ENCODE peak calls at places on chromosomes 2 and 18, in eight cellular contexts. M is heart right ventricle, H is spleen, R is BE2C, C is thyroid gland, L is IMR-90, S is HepG2, I is stomach. O is an unnamed sample.

GRCh38 chr2:235055891-235056516 is 104.2 kb downstream of the SH3BP4 start:
- DNase-seq in M (no peak), H (no peak), R (peak; percentile 43), C (peak; percentile 36), L (no peak), S (peak; percentile 78), I (peak; percentile 46), O (peak; percentile 69)

GRCh38 chr18:9537638-9538037 is 62.3 kb downstream of the RALBP1 start:
- DNase-seq in M (no peak), H (no peak), R (no peak), C (no peak), L (no peak), S (no peak), I (no peak), O (no peak)

GRCh38 chr2:60260646-60261296 is 292.7 kb downstream of the BCL11A start:
- DNase-seq in M (no peak), H (no peak), R (no peak), C (peak; percentile 87), L (no peak), S (no peak), I (peak; percentile 45), O (no peak)

GRCh38 chr2:81481242-81481993 is 1176.9 kb upstream of the LRRTM1 start:
- DNase-seq in M (no peak), H (peak; percentile 63), R (no peak), C (no peak), L (no peak), S (no peak), I (no peak), O (peak; percentile 58)

GRCh38 chr2:157307021-157307420 is 18.6 kb downstream of the ERMN start:
- DNase-seq in M (no peak), H (no peak), R (no peak), C (no peak), L (peak; percentile 9), S (no peak), I (no peak), O (no peak)

GRCh38 chr2:30152385-30152784 is 5.6 kb downstream of the YPEL5 start:
- DNase-seq in M (no peak), H (no peak), R (no peak), C (no peak), L (no peak), S (no peak), I (no peak), O (no peak)

GRCh38 chr18:74234326-74235171 is 57.2 kb downstream of the CYB5A start:
- DNase-seq in M (no peak), H (no peak), R (no peak), C (no peak), L (peak; percentile 69), S (peak; percentile 98), I (peak; percentile 44), O (peak; percentile 44)

GRCh38 chr2:240412975-240413812 is 22.3 kb upstream of the GPC1 start:
- DNase-seq in M (no peak), H (no peak), R (no peak), C (no peak), L (no peak), S (no peak), I (peak; percentile 16), O (no peak)

GRCh38 chr2:1976725-1977416 is 232.6 kb upstream of the PXDN start:
- DNase-seq in M (peak; percentile 24), H (no peak), R (no peak), C (no peak), L (no peak), S (no peak), I (no peak), O (no peak)

GRCh38 chr2:69375494-69376353 is 11.3 kb downstream of the GFPT1 start:
- DNase-seq in M (no peak), H (no peak), R (no peak), C (no peak), L (peak; percentile 27), S (no peak), I (no peak), O (no peak)

GRCh38 chr18:366466-367053 is 98.7 kb upstream of the THOC1 start:
- DNase-seq in M (no peak), H (no peak), R (no peak), C (no peak), L (no peak), S (no peak), I (no peak), O (no peak)

GRCh38 chr2:145006957-145007672 is 487.2 kb upstream of the ZEB2 start:
- DNase-seq in M (peak; percentile 66), H (no peak), R (no peak), C (peak; percentile 18), L (peak; percentile 98), S (no peak), I (no peak), O (no peak)

GRCh38 chr2:163610817-163611556 is 124.8 kb downstream of the FIGN start:
- DNase-seq in M (no peak), H (no peak), R (peak; percentile 4), C (no peak), L (no peak), S (peak; percentile 10), I (no peak), O (peak; percentile 31)

GRCh38 chr18:51998711-51999110 is 341.3 kb upstream of the DCC start:
- DNase-seq in M (no peak), H (no peak), R (no peak), C (no peak), L (no peak), S (no peak), I (no peak), O (no peak)

GRCh38 chr2:16774091-16774490 is 108.5 kb upstream of the CYRIA start:
- DNase-seq in M (no peak), H (no peak), R (no peak), C (no peak), L (no peak), S (no peak), I (no peak), O (no peak)

GRCh38 chr2:22798389-22798788 is 586.6 kb upstream of the KLHL29 start:
- DNase-seq in M (no peak), H (no peak), R (no peak), C (no peak), L (no peak), S (no peak), I (no peak), O (no peak)

GRCh38 chr2:26126091-26126490 is 46.8 kb upstream of the GAREM2 start:
- DNase-seq in M (no peak), H (no peak), R (no peak), C (no peak), L (no peak), S (no peak), I (no peak), O (no peak)

GRCh38 chr2:85216051-85216431 is 82.8 kb downstream of the TCF7L1 start:
- DNase-seq in M (no peak), H (no peak), R (no peak), C (peak; percentile 51), L (no peak), S (no peak), I (no peak), O (no peak)

GRCh38 chr2:70767699-70768584 is at the start of gene ADD2:
- DNase-seq in M (peak; percentile 19), H (peak; percentile 78), R (peak; percentile 68), C (peak; percentile 26), L (peak; percentile 1), S (no peak), I (no peak), O (peak; percentile 30)

GRCh38 chr18:58662118-58662517 is 9.1 kb upstream of the MALT1 start:
- DNase-seq in M (no peak), H (no peak), R (no peak), C (no peak), L (no peak), S (no peak), I (no peak), O (no peak)

GRCh38 chr18:29596959-29597358 is 1420.0 kb upstream of the CDH2 start:
- DNase-seq in M (no peak), H (no peak), R (no peak), C (no peak), L (no peak), S (no peak), I (no peak), O (no peak)

GRCh38 chr2:53881360-53881759 is 21.6 kb upstream of the GPR75 start:
- DNase-seq in M (no peak), H (no peak), R (no peak), C (no peak), L (no peak), S (no peak), I (no peak), O (no peak)

GRCh38 chr2:53877556-53877955 is 17.8 kb upstream of the GPR75 start:
- DNase-seq in M (no peak), H (no peak), R (no peak), C (no peak), L (peak; percentile 62), S (no peak), I (no peak), O (no peak)

GRCh38 chr2:53880756-53881155 is 21.0 kb upstream of the GPR75 start:
- DNase-seq in M (no peak), H (no peak), R (no peak), C (no peak), L (peak; percentile 79), S (no peak), I (no peak), O (no peak)

GRCh38 chr2:53874401-53874950 is 14.7 kb upstream of the GPR75 start:
- DNase-seq in M (no peak), H (no peak), R (no peak), C (no peak), L (no peak), S (no peak), I (no peak), O (no peak)

GRCh38 chr2:53877112-53877511 is 17.3 kb upstream of the GPR75 start:
- DNase-seq in M (no peak), H (no peak), R (no peak), C (no peak), L (no peak), S (no peak), I (no peak), O (no peak)
- H3K9me3 ChIP-seq in M (no peaks in the 10 kb centered on the region), H (no peaks in the 10 kb centered on the region), R (no peaks in the 10 kb centered on the region), C (no peaks in the 10 kb centered on the region), L (no peaks in the 10 kb centered on the region), S (no peaks in the 10 kb centered on the region), I (no peaks in the 10 kb centered on the region), O (no peaks in the 10 kb centered on the region)

DNA sequence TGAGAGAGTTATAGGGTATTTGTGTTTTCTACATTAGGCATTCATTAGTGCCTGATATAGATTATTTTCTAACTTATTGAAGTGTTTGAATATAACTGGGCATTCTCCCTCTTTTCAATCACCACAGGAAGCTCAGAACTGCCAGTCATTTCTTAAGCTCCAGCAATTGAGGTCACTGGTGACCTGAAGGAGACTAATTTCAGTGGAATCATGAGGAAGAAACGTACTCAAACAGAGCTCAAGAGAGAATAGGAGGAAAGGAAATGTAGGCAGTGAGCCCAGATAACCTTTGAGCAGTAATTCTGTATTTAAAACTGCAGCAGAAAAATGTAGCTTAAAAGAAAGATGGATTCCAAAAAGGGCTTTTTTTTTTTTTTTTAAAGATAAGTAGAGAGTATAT is 1035.5 kb downstream of the SOCS6 start:
- DNase-seq in M (no peak), H (no peak), R (no peak), C (no peak), L (no peak), S (no peak), I (no peak), O (no peak)
- H3K9me3 ChIP-seq in M (no peaks in the 10 kb centered on the region), H (no peaks in the 10 kb centered on the region), R (no peaks in the 10 kb centered on the region), C (no peaks in the 10 kb centered on the region), L (peaks cover 10% of the 10 kb centered on the region), S (no peaks in the 10 kb centered on the region), I (no peaks in the 10 kb centered on the region), O (no peaks in the 10 kb centered on the region)

GRCh38 chr2:211391206-211391605 is 834.8 kb downstream of the CPS1 start:
- DNase-seq in M (no peak), H (no peak), R (peak; percentile 31), C (no peak), L (no peak), S (no peak), I (no peak), O (no peak)
- H3K9me3 ChIP-seq in M (no peaks in the 10 kb centered on the region), H (no peaks in the 10 kb centered on the region), R (no peaks in the 10 kb centered on the region), C (no peaks in the 10 kb centered on the region), L (peaks cover 4% of the 10 kb centered on the region), S (no peaks in the 10 kb centered on the region), I (no peaks in the 10 kb centered on the region), O (no peaks in the 10 kb centered on the region)

GRCh38 chr2:186732843-186733242 is 39.0 kb downstream of the FAM171B start:
- DNase-seq in M (no peak), H (no peak), R (no peak), C (no peak), L (no peak), S (no peak), I (no peak), O (no peak)
- H3K9me3 ChIP-seq in M (no peaks in the 10 kb centered on the region), H (no peaks in the 10 kb centered on the region), R (no peaks in the 10 kb centered on the region), C (peaks cover 7% of the 10 kb centered on the region), L (peaks cover under 1% of the 10 kb centered on the region), S (peaks cover 1% of the 10 kb centered on the region), I (peaks cover 3% of the 10 kb centered on the region), O (no peaks in the 10 kb centered on the region)

O was measured in testis.